ENCODE peak calls at places on chromosomes 3 and 15, in four cellular contexts. S, T, I and R are unnamed samples.

GRCh38 chr15:85554852-85555521 is 174.6 kb downstream of the AKAP13 start:
- DNase-seq in S (no peak), T (no peak), I (no peak), R (no peak)

GRCh38 chr3:13890377-13891016 is 10.6 kb upstream of the WNT7A start:
- DNase-seq in S (no peak), T (peak; percentile 27), I (no peak), R (no peak)

GRCh38 chr3:168040624-168041208 is 55.0 kb downstream of the GOLIM4 start:
- DNase-seq in S (peak; percentile 31), T (no peak), I (peak; percentile 63), R (peak; percentile 61)

GRCh38 chr3:22029480-22029879 is 278.5 kb upstream of the ZNF385D start:
- DNase-seq in S (no peak), T (no peak), I (no peak), R (no peak)

GRCh38 chr3:187021748-187022402 is 91.5 kb downstream of the ST6GAL1 start:
- DNase-seq in S (no peak), T (no peak), I (no peak), R (no peak)

GRCh38 chr3:187919018-187919417 is 173.8 kb upstream of the BCL6 start:
- DNase-seq in S (no peak), T (no peak), I (no peak), R (no peak)

GRCh38 chr3:141894524-141895176 is 18.2 kb downstream of the ATP1B3 start:
- DNase-seq in S (no peak), T (no peak), I (no peak), R (no peak)

GRCh38 chr3:45551214-45552010 is 43.1 kb upstream of the LIMD1 start:
- DNase-seq in S (no peak), T (peak; percentile 68), I (no peak), R (no peak)

GRCh38 chr3:50562866-50563265 is 4.7 kb downstream of the C3orf18 start:
- DNase-seq in S (no peak), T (no peak), I (no peak), R (no peak)

GRCh38 chr3:12231481-12231880 is 57.4 kb upstream of the PPARG start:
- DNase-seq in S (no peak), T (no peak), I (no peak), R (no peak)

GRCh38 chr3:23671901-23672589 is 133.7 kb upstream of the UBE2E1 start:
- DNase-seq in S (no peak), T (no peak), I (no peak), R (no peak)

GRCh38 chr15:23477920-23478319 is 30.9 kb upstream of the GOLGA6L2 start:
- DNase-seq in S (no peak), T (no peak), I (no peak), R (no peak)

GRCh38 chr15:91611924-91612323 is 241.6 kb upstream of the SLCO3A1 start:
- DNase-seq in S (no peak), T (no peak), I (no peak), R (no peak)

GRCh38 chr3:27201435-27201966 is 167.7 kb downstream of the NEK10 start:
- DNase-seq in S (no peak), T (no peak), I (no peak), R (no peak)

GRCh38 chr3:131602011-131602779 is 99.4 kb upstream of the MRPL3 start:
- DNase-seq in S (no peak), T (no peak), I (no peak), R (no peak)

GRCh38 chr3:3815206-3815605 is 16.0 kb downstream of the LRRN1 start:
- DNase-seq in S (no peak), T (no peak), I (no peak), R (no peak)

GRCh38 chr3:189726277-189726676 is 95.1 kb downstream of the TP63 start:
- DNase-seq in S (no peak), T (no peak), I (no peak), R (no peak)

GRCh38 chr3:126889276-126890201 is 93.4 kb upstream of the PLXNA1 start:
- DNase-seq in S (no peak), T (no peak), I (no peak), R (no peak)

GRCh38 chr15:100131321-100132224 is 210.2 kb downstream of the ADAMTS17 start:
- DNase-seq in S (no peak), T (no peak), I (no peak), R (no peak)

GRCh38 chr3:99534951-99535704 is 103.3 kb upstream of the COL8A1 start:
- DNase-seq in S (no peak), T (no peak), I (no peak), R (no peak)

GRCh38 chr15:67186226-67186649 is 68.2 kb downstream of the AAGAB start:
- DNase-seq in S (no peak), T (no peak), I (no peak), R (no peak)

GRCh38 chr3:39427506-39427905 is 21.0 kb downstream of the RPSA start:
- DNase-seq in S (no peak), T (no peak), I (no peak), R (no peak)

GRCh38 chr15:44593042-44593736 is 56.2 kb downstream of the EIF3J start:
- DNase-seq in S (no peak), T (no peak), I (no peak), R (no peak)

GRCh38 chr15:63601727-63602185 is 4.6 kb downstream of the FBXL22 start:
- DNase-seq in S (no peak), T (no peak), I (peak; percentile 45), R (peak; percentile 38)

GRCh38 chr15:67077641-67078215 is 12.3 kb downstream of the SMAD3 start:
- DNase-seq in S (no peak), T (peak; percentile 54), I (no peak), R (no peak)

GRCh38 chr3:170864525-170865208 is 5.3 kb downstream of the RPL22L1 start:
- DNase-seq in S (no peak), T (no peak), I (no peak), R (no peak)

GRCh38 chr3:56799251-56799882 is 2.4 kb downstream of the ARHGEF3 start:
- DNase-seq in S (peak; percentile 78), T (no peak), I (peak; percentile 54), R (peak; percentile 64)

GRCh38 chr3:180747805-180748361 is 68.6 kb upstream of the CCDC39 start:
- DNase-seq in S (no peak), T (no peak), I (peak; percentile 2), R (peak; percentile 49)

GRCh38 chr3:195180490-195181106 is 90.4 kb downstream of the XXYLT1 start:
- DNase-seq in S (no peak), T (no peak), I (peak; percentile 31), R (no peak)

GRCh38 chr3:11609481-11609880 is 34.2 kb downstream of the VGLL4 start:
- DNase-seq in S (no peak), T (no peak), I (no peak), R (no peak)

GRCh38 chr3:124163689-124164088 is 171.8 kb upstream of the ROPN1 start:
- DNase-seq in S (no peak), T (no peak), I (no peak), R (no peak)

GRCh38 chr15:74631935-74632560 is 16.4 kb downstream of the CLK3 start:
- DNase-seq in S (no peak), T (peak; percentile 48), I (no peak), R (peak; percentile 15)

GRCh38 chr3:16467368-16467767 is 46.1 kb downstream of the RFTN1 start:
- DNase-seq in S (no peak), T (no peak), I (no peak), R (no peak)

GRCh38 chr15:62365795-62366442 is 200.8 kb upstream of the C2CD4B start:
- DNase-seq in S (no peak), T (no peak), I (peak; percentile 39), R (peak; percentile 49)

GRCh38 chr3:57048728-57049127 is 11.7 kb upstream of the SPATA12 start:
- DNase-seq in S (no peak), T (no peak), I (no peak), R (peak; percentile 64)

GRCh38 chr3:186722457-186722856 is 5.3 kb downstream of the KNG1 start:
- DNase-seq in S (no peak), T (no peak), I (no peak), R (no peak)

GRCh38 chr3:189871384-189871783 is 240.2 kb downstream of the TP63 start:
- DNase-seq in S (no peak), T (no peak), I (no peak), R (peak; percentile 13)

GRCh38 chr3:183392166-183393034 is 36.0 kb downstream of the MCF2L2 start:
- DNase-seq in S (no peak), T (no peak), I (peak; percentile 58), R (peak; percentile 55)

GRCh38 chr3:142611206-142611605 is 15.0 kb downstream of the PLS1 start:
- DNase-seq in S (no peak), T (no peak), I (no peak), R (no peak)